ENCODE peak calls at places on chromosomes 4 and X, in four cellular contexts. J is adipocyte, N is lower leg skin, V is pancreas. S is an unnamed sample.

GRCh38 chr4:3030551-3031356 is 43.6 kb downstream of the HTT-AS start:
- DNase-seq in V (no peak), J (no peak), N (no peak), S (no peak)

GRCh38 chr4:8547912-8548730 is 32.1 kb upstream of the GPR78 start:
- DNase-seq in N (no peak), V (no peak), J (no peak), S (no peak)

GRCh38 chr4:90227177-90227576 is 100.0 kb downstream of the CCSER1 start:
- DNase-seq in J (no peak), V (no peak), N (no peak), S (no peak)

GRCh38 chr4:1717129-1718094 is 3.7 kb downstream of the TMEM129 start:
- DNase-seq in J (no peak), V (no peak), N (no peak), S (no peak)

GRCh38 chrX:87702795-87703194 is 185.2 kb downstream of the KLHL4 start:
- DNase-seq in V (no peak), J (no peak), N (no peak), S (no peak)

GRCh38 chr4:81198151-81198550 is 16.9 kb downstream of the PRKG2 start:
- DNase-seq in N (no peak), J (no peak), V (no peak), S (no peak)

GRCh38 chr4:1049591-1049905 is 38.1 kb downstream of the FGFRL1 start:
- DNase-seq in N (no peak), J (no peak), V (peak), S (no peak)

GRCh38 chr4:111230265-111230664 is 607.4 kb upstream of the PITX2 start:
- DNase-seq in N (no peak), J (peak), V (no peak), S (no peak)

GRCh38 chr4:3022112-3022511 is 52.2 kb downstream of the HTT-AS start:
- DNase-seq in N (no peak), V (no peak), J (no peak), S (no peak)

GRCh38 chr4:139509727-139510410 is 46.1 kb downstream of the SETD7 start:
- DNase-seq in J (no peak), N (no peak), V (peak), S (peak)

GRCh38 chrX:15269618-15270521 is at the start of gene ASB9:
- DNase-seq in V (peak), N (peak), J (peak), S (peak)

GRCh38 chr4:55378617-55379467 is 16.9 kb upstream of the TMEM165 start:
- DNase-seq in V (peak), N (no peak), J (peak), S (no peak)

GRCh38 chr4:137213372-137214173 is 318.7 kb downstream of the PCDH18 start:
- DNase-seq in N (no peak), V (no peak), J (peak), S (no peak)

GRCh38 chr4:37976991-37977470 is 16.8 kb downstream of the PTTG2 start:
- DNase-seq in J (peak), V (peak), N (peak), S (peak)

GRCh38 chr4:98318521-98318920 is 57.3 kb downstream of the RAP1GDS1 start:
- DNase-seq in J (no peak), V (no peak), N (no peak), S (no peak)

GRCh38 chr4:150578745-150579470 is 3.0 kb upstream of the MAB21L2 start:
- DNase-seq in J (peak), V (no peak), N (no peak), S (peak)

GRCh38 chr4:6277139-6277802 is 7.6 kb downstream of the WFS1 start:
- DNase-seq in V (no peak), J (no peak), N (no peak), S (no peak)

GRCh38 chr4:142703694-142704309 is 142.3 kb downstream of the INPP4B start:
- DNase-seq in N (no peak), V (no peak), J (no peak), S (no peak)

GRCh38 chrX:47129879-47130358 is 14.6 kb downstream of the NDUFB11 start:
- DNase-seq in J (peak), V (no peak), N (no peak), S (peak)

GRCh38 chrX:100895365-100896075 is 21.4 kb upstream of the NOX1 start:
- DNase-seq in J (peak), N (peak), V (no peak), S (peak)

GRCh38 chr4:48898733-48899431 is 7.7 kb downstream of the OCIAD2 start:
- DNase-seq in V (no peak), N (no peak), J (no peak), S (no peak)

GRCh38 chrX:71666240-71667223 is 814 bp upstream of the LOC101059915 start:
- DNase-seq in N (no peak), V (no peak), J (no peak), S (peak)

GRCh38 chr4:55543858-55544257 is 2.9 kb downstream of the CLOCK start:
- DNase-seq in V (no peak), N (no peak), J (peak), S (no peak)

GRCh38 chr4:128468485-128468989 is 180.9 kb upstream of the PGRMC2 start:
- DNase-seq in N (peak), J (peak), V (peak), S (no peak)

GRCh38 chr4:78075986-78076385 is 18.9 kb downstream of the FRAS1 start:
- DNase-seq in J (no peak), V (no peak), N (no peak), S (no peak)

GRCh38 chr4:145828802-145829485 is 109.7 kb downstream of the ZNF827 start:
- DNase-seq in N (no peak), J (no peak), V (no peak), S (no peak)

GRCh38 chr4:2462992-2463762 is 5.7 kb upstream of the RNF4 start:
- DNase-seq in N (no peak), V (no peak), J (no peak), S (peak)

GRCh38 chr4:54658321-54659093 is 750 bp downstream of the KIT start:
- DNase-seq in V (peak), N (no peak), J (peak), S (peak)

GRCh38 chr4:91325495-91325894 is 978.3 kb upstream of the GRID2 start:
- DNase-seq in V (peak), J (peak), N (no peak), S (no peak)

GRCh38 chr4:110508827-110509446 is 33.0 kb downstream of the ENPEP start:
- DNase-seq in J (peak), V (no peak), N (no peak), S (peak)

GRCh38 chr4:6480532-6481088 is 8.2 kb upstream of the PPP2R2C start:
- DNase-seq in J (no peak), V (no peak), N (no peak), S (no peak)

GRCh38 chr4:112894951-112895350 is 154.5 kb upstream of the ANK2 start:
- DNase-seq in J (no peak), N (no peak), V (no peak), S (no peak)